ENCODE peak calls at places on chromosome 21, in six cellular contexts. D is amygdala; G is CD8-positive, alpha-beta T cell; W is WTC11; F is iPS DF 6.9; M is left ventricle myocardium inferior. N is an unnamed sample.

GRCh38 chr21:41979335-41979734 is 25.5 kb upstream of the C2CD2 start:
- DNase-seq in F (no peak), D (no peak), W (no peak), M (no peak), G (no peak), N (no peak)

GRCh38 chr21:14737922-14738321 is 191.8 kb upstream of the SAMSN1 start:
- DNase-seq in W (no peak), F (no peak), G (peak; percentile 23), M (no peak), D (no peak), N (no peak)

GRCh38 chr21:25039461-25040380 is 567.6 kb downstream of the MRPL39 start:
- DNase-seq in G (no peak), M (no peak), W (no peak), F (no peak), D (no peak), N (no peak)

GRCh38 chr21:29235714-29236197 is 63.0 kb upstream of the BACH1 start:
- DNase-seq in G (no peak), F (no peak), W (no peak), D (no peak), M (no peak), N (no peak)

GRCh38 chr21:38985423-38986378 is 180.0 kb downstream of the ETS2 start:
- DNase-seq in F (no peak), W (no peak), G (no peak), D (no peak), M (peak; percentile 72), N (no peak)

GRCh38 chr21:34198232-34199120 is 125.1 kb downstream of the MRPS6 start:
- DNase-seq in G (peak; percentile 6), F (no peak), W (no peak), M (no peak), D (no peak), N (no peak)

GRCh38 chr21:40511976-40512375 is 335.0 kb downstream of the DSCAM start:
- DNase-seq in G (no peak), W (no peak), M (no peak), D (no peak), F (no peak), N (no peak)

GRCh38 chr21:45019076-45019886 is 55.1 kb upstream of the ADARB1 start:
- DNase-seq in W (peak; percentile 33), M (peak; percentile 29), D (no peak), G (no peak), F (no peak), N (no peak)

GRCh38 chr21:44939532-44940115 is at the start of gene SLX9:
- DNase-seq in F (no peak), W (peak; percentile 80), D (no peak), M (peak; percentile 79), G (peak; percentile 72), N (peak; percentile 60)

GRCh38 chr21:44704636-44705001 is 6.8 kb downstream of the TSPEAR start:
- DNase-seq in F (no peak), M (no peak), D (no peak), G (no peak), W (peak; percentile 60), N (no peak)

GRCh38 chr21:16082038-16082816 is 352.4 kb downstream of the USP25 start:
- DNase-seq in D (no peak), G (no peak), F (no peak), M (no peak), W (no peak), N (no peak)

GRCh38 chr21:37758997-37759396 is 157.3 kb downstream of the KCNJ6 start:
- DNase-seq in W (peak; percentile 79), G (no peak), M (no peak), F (peak; percentile 29), D (no peak), N (no peak)

GRCh38 chr21:16534408-16535099 is 804.8 kb downstream of the USP25 start:
- DNase-seq in W (no peak), M (peak; percentile 80), F (no peak), G (no peak), D (peak; percentile 25), N (peak; percentile 69)

GRCh38 chr21:42236014-42236413 is 17.1 kb downstream of the ABCG1 start:
- DNase-seq in G (no peak), M (peak; percentile 58), D (no peak), W (no peak), F (no peak), N (no peak)

GRCh38 chr21:16891821-16892220 is 621.0 kb upstream of the CXADR start:
- DNase-seq in M (no peak), G (no peak), D (no peak), F (no peak), W (no peak), N (no peak)

GRCh38 chr21:45767071-45768006 is 123.8 kb downstream of the PCBP3 start:
- DNase-seq in F (no peak), D (no peak), M (no peak), G (no peak), W (no peak), N (no peak)

GRCh38 chr21:29716753-29717152 is 223.0 kb downstream of the GRIK1 start:
- DNase-seq in F (no peak), D (no peak), G (no peak), W (no peak), M (no peak), N (no peak)

GRCh38 chr21:26070822-26071425 is 99.6 kb downstream of the APP start:
- DNase-seq in M (no peak), W (no peak), F (no peak), G (peak; percentile 5), D (no peak), N (no peak)

GRCh38 chr21:32331444-32332305 is 33.0 kb downstream of the MRAP start:
- DNase-seq in F (no peak), W (no peak), D (no peak), G (no peak), M (no peak), N (no peak)

GRCh38 chr21:34576043-34576466 is 38.9 kb downstream of the RCAN1 start:
- DNase-seq in G (no peak), D (no peak), F (no peak), W (no peak), M (peak; percentile 45), N (no peak)

GRCh38 chr21:31366825-31367224 is 22.8 kb upstream of the TIAM1 start:
- DNase-seq in G (no peak), W (no peak), M (no peak), F (no peak), D (no peak), N (no peak)